ENCODE peak calls at places on chromosomes 3 and 15, in seven cellular contexts. R, V, X, F, G, L and C are unnamed samples.

GRCh38 chr3:101972430-101973162 is 123.3 kb downstream of the NFKBIZ start:
- DNase-seq in G (no peak), F (no peak), L (no peak), R (no peak), X (no peak), V (no peak), C (no peak)

GRCh38 chr3:45583021-45583851 is 11.3 kb upstream of the LIMD1 start:
- DNase-seq in G (peak; percentile 55), V (no peak), R (no peak), L (peak; percentile 71), X (no peak), F (peak; percentile 64), C (no peak)

GRCh38 chr15:98727115-98728040 is 79.0 kb downstream of the IGF1R start:
- DNase-seq in F (peak; percentile 91), L (peak; percentile 56), G (peak; percentile 93), R (no peak), X (peak; percentile 87), V (peak; percentile 75), C (peak; percentile 65)

GRCh38 chr3:102133376-102133775 is 284.1 kb downstream of the NFKBIZ start:
- DNase-seq in L (no peak), X (no peak), V (no peak), F (no peak), R (no peak), G (no peak), C (no peak)

GRCh38 chr3:121724130-121724529 is 25.4 kb downstream of the GOLGB1 start:
- DNase-seq in L (no peak), V (no peak), R (no peak), F (no peak), G (no peak), X (no peak), C (no peak)

GRCh38 chr3:124826703-124827102 is 60.5 kb downstream of the ITGB5 start:
- DNase-seq in G (peak; percentile 73), L (no peak), X (no peak), V (no peak), F (peak; percentile 94), R (no peak), C (no peak)

GRCh38 chr3:99659032-99659431 is 20.6 kb downstream of the COL8A1 start:
- DNase-seq in V (no peak), F (peak; percentile 99), G (peak; percentile 56), L (no peak), R (no peak), X (peak; percentile 41), C (no peak)

GRCh38 chr3:46668116-46668515 is 25.4 kb downstream of the ALS2CL start:
- DNase-seq in F (no peak), R (no peak), X (no peak), V (no peak), G (no peak), L (no peak), C (peak; percentile 18)

GRCh38 chr3:49199244-49199899 is 28.0 kb downstream of the KLHDC8B start:
- DNase-seq in L (peak; percentile 70), X (no peak), R (no peak), F (peak; percentile 61), V (no peak), G (peak; percentile 97), C (peak; percentile 87)

GRCh38 chr15:73924258-73924921 is 1.9 kb upstream of the LOXL1 start:
- DNase-seq in R (peak; percentile 15), V (peak; percentile 39), G (peak; percentile 73), X (peak; percentile 78), L (no peak), F (peak; percentile 89), C (no peak)

GRCh38 chr15:25208735-25209134 is 230.1 kb downstream of the UBE3A start:
- DNase-seq in L (no peak), F (no peak), R (no peak), G (no peak), V (no peak), X (no peak), C (no peak)

GRCh38 chr3:173893066-173893465 is 495.5 kb downstream of the NLGN1 start:
- DNase-seq in X (no peak), V (no peak), R (no peak), L (no peak), F (no peak), G (no peak), C (no peak)

GRCh38 chr15:85710340-85710842 is 84.3 kb downstream of the KLHL25 start:
- DNase-seq in G (no peak), X (no peak), R (no peak), V (no peak), L (no peak), F (no peak), C (no peak)

GRCh38 chr3:13787533-13787932 is 92.3 kb downstream of the WNT7A start:
- DNase-seq in R (no peak), G (peak; percentile 26), V (no peak), L (no peak), F (no peak), X (no peak), C (no peak)